ENCODE peak calls at places on chromosomes 12 and 14, in nine cellular contexts. E, S, Q, I, W, U, F, O and V are unnamed samples.

GRCh38 chr12:108649668-108650067 is 16.0 kb upstream of the SELPLG start:
- DNase-seq in U (no peak), W (peak; percentile 62), F (no peak), O (no peak), I (peak; percentile 63), Q (no peak), S (no peak), E (peak; percentile 24), V (no peak)

GRCh38 chr12:54759751-54760150 is 94.6 kb upstream of the MUCL1 start:
- DNase-seq in U (no peak), F (peak; percentile 7), W (peak; percentile 73), E (peak; percentile 56), Q (peak; percentile 5), O (no peak), I (no peak), S (no peak), V (peak; percentile 34)

GRCh38 chr12:132043216-132043615 is 93.5 kb downstream of the EP400 start:
- DNase-seq in W (no peak), F (no peak), O (no peak), U (no peak), S (no peak), E (no peak), Q (no peak), I (no peak), V (no peak)

GRCh38 chr14:99996951-99997571 is 68.2 kb upstream of the EVL start:
- DNase-seq in I (no peak), O (no peak), E (no peak), S (no peak), F (no peak), Q (no peak), U (no peak), W (peak; percentile 17), V (no peak)

GRCh38 chr14:75559451-75560187 is 18.8 kb upstream of the FLVCR2 start:
- DNase-seq in Q (no peak), S (no peak), F (no peak), W (peak; percentile 80), E (peak; percentile 70), U (no peak), I (peak; percentile 81), O (no peak), V (no peak)

GRCh38 chr12:25653487-25654175 is 100.5 kb upstream of the LMNTD1 start:
- DNase-seq in E (no peak), Q (no peak), S (no peak), I (no peak), F (no peak), W (no peak), O (no peak), U (no peak), V (peak; percentile 45)

GRCh38 chr12:112226768-112227167 is 101.4 kb downstream of the TRAFD1 start:
- DNase-seq in S (no peak), I (no peak), E (no peak), U (no peak), W (no peak), Q (no peak), F (no peak), O (no peak), V (no peak)

GRCh38 chr12:1935700-1936378 is 17.4 kb upstream of the CACNA2D4 start:
- DNase-seq in O (no peak), U (no peak), F (no peak), E (no peak), I (no peak), S (peak; percentile 94), Q (no peak), W (no peak), V (no peak)

DNA sequence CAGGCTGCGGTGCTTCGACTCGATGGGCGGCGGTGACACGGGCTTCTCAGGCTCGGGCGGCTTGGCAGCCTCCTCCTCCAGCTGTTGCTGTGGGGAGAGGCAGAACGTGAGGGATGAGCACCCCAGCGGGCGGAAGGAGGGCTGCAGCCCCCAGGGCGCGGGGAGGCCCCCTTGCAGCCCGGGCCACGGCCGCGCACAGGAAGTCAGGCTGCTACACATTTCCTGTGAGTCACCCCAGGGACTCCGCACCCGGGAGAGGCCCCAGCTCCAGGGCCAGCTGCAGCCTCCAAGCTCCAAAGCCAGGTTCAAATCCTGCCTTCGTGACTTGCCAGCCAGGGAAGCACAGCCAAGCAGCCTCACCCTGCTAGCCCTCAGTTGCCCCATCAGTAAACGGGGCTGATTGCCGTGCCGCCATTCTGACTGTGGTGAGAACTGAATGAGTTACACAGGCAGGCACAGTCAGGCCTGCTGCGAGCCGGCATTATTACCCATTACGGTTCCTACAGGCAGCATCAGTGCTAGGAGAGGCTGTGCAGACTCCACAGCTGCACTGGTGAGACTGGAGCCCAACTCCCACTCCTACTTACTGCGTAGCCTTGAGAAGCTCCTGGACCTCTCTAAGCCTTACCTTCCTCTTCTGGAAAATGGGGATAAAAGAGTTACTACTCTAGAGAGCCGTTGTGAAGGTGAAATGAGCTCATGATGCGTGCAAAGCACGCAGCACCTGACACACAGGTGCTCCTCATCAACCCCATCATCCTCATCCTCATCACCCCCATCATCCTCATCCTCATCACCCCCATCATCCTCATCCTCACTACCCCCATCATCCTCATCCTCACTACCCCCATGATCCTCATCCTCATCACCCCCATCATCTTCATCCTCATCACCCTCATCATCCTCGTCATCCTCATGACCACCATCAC is 100.9 kb downstream of the NCOR2 start:
- DNase-seq in Q (no peak), U (no peak), I (no peak), S (peak; percentile 74), O (no peak), E (peak; percentile 45), F (no peak), W (no peak), V (no peak)
- TF ChIP-seq CTCF in Q (no peak), U (no peak), I (no peak), S (no peak), O (no peak), E (no peak), F (peak; percentile 39), W (no peak), V (no peak)

DNA sequence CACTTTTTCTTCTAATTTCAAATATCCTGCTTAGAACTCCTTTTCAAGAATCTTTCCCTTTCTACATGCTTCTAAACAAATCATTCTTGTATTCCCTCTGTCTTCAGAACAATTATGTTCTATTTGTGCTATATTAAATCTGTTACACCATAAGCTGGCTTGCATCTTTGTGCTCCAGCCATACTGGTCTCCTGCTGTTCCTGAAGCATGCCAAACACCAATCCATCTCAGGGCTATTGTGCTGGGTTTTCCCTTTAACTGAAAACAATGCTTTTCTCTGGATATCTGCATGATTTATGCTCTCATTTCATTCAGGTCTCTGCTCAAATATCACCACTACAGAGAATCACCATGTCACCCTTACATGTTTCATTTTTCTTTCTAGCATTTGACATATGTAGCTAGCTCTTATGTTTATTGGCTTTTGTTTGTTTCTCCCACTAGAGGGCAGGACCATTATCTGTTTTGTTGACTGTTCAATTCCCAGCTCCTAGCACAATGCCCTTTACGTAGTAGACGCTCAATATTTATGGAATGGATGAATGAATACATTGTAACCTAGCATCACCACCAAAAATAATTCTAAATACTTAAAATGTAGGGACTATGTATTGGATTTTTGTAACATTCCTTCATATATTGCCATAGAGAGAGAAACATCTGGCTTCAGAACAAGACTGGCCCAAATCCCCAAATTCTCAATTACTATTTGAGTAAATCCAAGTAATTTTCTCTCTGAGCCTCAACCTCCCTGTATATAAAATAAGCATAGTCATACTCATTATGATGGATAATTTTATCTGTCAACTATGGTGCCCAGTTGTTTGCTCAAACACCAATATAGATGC is 302.0 kb upstream of the SYT1 start:
- DNase-seq in E (peak; percentile 46), I (peak; percentile 43), F (no peak), O (no peak), W (peak; percentile 44), Q (no peak), S (no peak), U (no peak), V (no peak)
- TF ChIP-seq CTCF in E (peak; percentile 53), I (peak; percentile 17), F (peak; percentile 36), O (peak; percentile 63), W (peak; percentile 72), Q (peak; percentile 55), S (no peak), U (no peak), V (peak; percentile 30)

GRCh38 chr14:104139460-104140212 is 1.2 kb downstream of the KIF26A start:
- DNase-seq in Q (no peak), U (peak; percentile 9), O (peak; percentile 14), I (no peak), F (no peak), E (no peak), W (no peak), S (peak; percentile 51), V (peak; percentile 38)

GRCh38 chr14:104141621-104142091 is 3.3 kb downstream of the KIF26A start:
- DNase-seq in U (peak; percentile 5), Q (no peak), O (peak; percentile 10), S (peak; percentile 45), W (no peak), E (no peak), I (no peak), F (no peak), V (no peak)

GRCh38 chr14:104140213-104140462 is 1.8 kb downstream of the KIF26A start:
- DNase-seq in Q (no peak), U (peak; percentile 3), O (peak; percentile 20), W (no peak), F (no peak), S (no peak), E (no peak), I (no peak), V (no peak)

GRCh38 chr14:104142136-104143041 is 4.0 kb downstream of the KIF26A start:
- DNase-seq in I (no peak), E (no peak), W (no peak), S (peak; percentile 48), F (no peak), Q (no peak), O (peak; percentile 13), U (peak; percentile 4), V (no peak)

DNA sequence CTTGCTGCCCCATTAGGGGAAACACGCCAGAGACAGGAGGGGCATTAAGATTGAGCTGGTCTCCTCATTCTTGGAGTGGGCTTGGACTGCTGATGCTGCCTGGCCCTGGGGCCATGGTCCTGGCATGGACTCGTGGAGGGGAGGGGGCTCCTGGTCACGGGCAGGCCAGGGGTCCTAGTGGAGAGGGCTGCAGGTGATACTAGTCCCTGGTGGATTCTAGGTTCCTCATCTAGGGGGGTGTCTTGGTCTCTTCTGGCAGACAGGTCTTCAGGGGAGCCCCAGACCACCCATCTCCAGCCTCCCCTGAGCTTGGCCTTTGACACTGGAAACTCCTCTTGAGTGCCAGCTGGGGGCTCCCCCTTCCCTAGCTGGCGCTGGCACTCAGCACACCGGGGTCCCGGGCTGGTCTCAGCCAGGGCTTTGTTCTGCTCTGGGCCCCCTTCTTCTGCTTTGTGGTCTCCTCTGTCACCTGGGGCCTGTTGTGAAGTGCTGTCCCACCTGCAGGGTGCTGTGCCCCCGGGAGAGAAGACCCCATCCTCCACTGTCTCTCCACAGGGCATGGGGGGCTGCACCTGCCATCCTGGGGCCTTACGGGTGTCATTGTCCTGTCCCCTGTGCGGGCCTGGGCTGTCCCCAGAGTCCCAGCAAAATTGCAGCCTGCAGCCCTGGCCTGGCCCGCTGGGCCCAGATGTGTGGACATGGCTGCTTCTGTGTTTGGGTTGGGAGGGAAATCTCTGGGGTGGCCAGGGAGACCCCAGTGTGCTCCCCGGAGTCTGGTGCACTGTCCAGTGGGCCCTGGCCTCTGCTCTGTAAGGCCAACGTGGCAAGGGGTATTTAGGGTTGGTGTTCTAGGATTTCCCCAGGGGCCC is 2.3 kb downstream of the KIF26A start:
- DNase-seq in F (no peak), I (no peak), E (no peak), U (peak; percentile 7), S (peak; percentile 51), Q (no peak), W (no peak), O (peak; percentile 13), V (no peak)
- TF ChIP-seq CTCF in F (no peak), I (no peak), E (no peak), U (no peak), S (no peak), Q (no peak), W (no peak), O (no peak), V (no peak)

GRCh38 chr14:80637726-80638619 is 303.6 kb downstream of the CEP128 start:
- DNase-seq in E (no peak), U (no peak), S (no peak), F (no peak), Q (no peak), I (no peak), O (no peak), W (peak; percentile 38), V (no peak)

GRCh38 chr14:80634106-80634758 is 307.3 kb downstream of the CEP128 start:
- DNase-seq in U (no peak), O (no peak), W (peak; percentile 79), I (no peak), E (no peak), S (no peak), F (no peak), Q (no peak), V (no peak)

GRCh38 chr14:80638620-80639215 is 302.8 kb downstream of the CEP128 start:
- DNase-seq in S (no peak), I (peak; percentile 56), W (peak; percentile 96), E (peak; percentile 89), F (no peak), Q (no peak), U (no peak), O (no peak), V (no peak)

GRCh38 chr14:80636071-80636470 is 305.5 kb downstream of the CEP128 start:
- DNase-seq in I (peak; percentile 33), S (no peak), F (no peak), U (no peak), Q (no peak), W (peak; percentile 50), O (no peak), E (peak; percentile 47), V (no peak)
- TF ChIP-seq CTCF in I (no peak), S (no peak), F (no peak), U (no peak), Q (peak; percentile 49), W (peak; percentile 42), O (no peak), E (peak; percentile 15), V (peak; percentile 65)